ENCODE peak calls at places on chromosomes 11 and 22, in six cellular contexts. I is effector memory CD4-positive, alpha-beta T cell; V is SK-MEL-5; D is GM12865; B is CD14-positive monocyte; F is HCT116. N is an unnamed sample.

GRCh38 chr11:39541945-39542351 is 1917.5 kb downstream of the LRRC4C start:
- DNase-seq in D (no peak), I (no peak), F (no peak), V (no peak), B (no peak), N (no peak)

GRCh38 chr22:45230026-45230845 is 10.5 kb downstream of the KIAA0930 start:
- DNase-seq in B (peak), F (no peak), D (no peak), I (no peak), V (peak), N (no peak)

GRCh38 chr11:94424662-94425061 is 23.4 kb upstream of the GPR83 start:
- DNase-seq in V (no peak), F (no peak), D (no peak), B (no peak), I (no peak), N (no peak)

GRCh38 chr11:299081-299891 is at the start of gene IFITM5:
- DNase-seq in I (no peak), D (no peak), F (no peak), V (no peak), B (peak), N (no peak)

GRCh38 chr22:24703101-24703500 is 71.4 kb downstream of the PIWIL3 start:
- DNase-seq in F (no peak), I (no peak), B (no peak), D (no peak), V (peak), N (no peak)

GRCh38 chr11:63445720-63446119 is 45.2 kb downstream of the PLAAT5 start:
- DNase-seq in D (no peak), V (no peak), F (no peak), B (no peak), I (no peak), N (no peak)

GRCh38 chr11:2202900-2203439 is 31.4 kb upstream of the TH start:
- DNase-seq in V (no peak), I (no peak), F (no peak), B (peak), D (no peak), N (no peak)

GRCh38 chr11:127073621-127074020 is 73.1 kb upstream of the KIRREL3 start:
- DNase-seq in I (no peak), B (no peak), F (no peak), D (peak), V (no peak), N (no peak)

GRCh38 chr11:44797886-44798683 is 71.3 kb downstream of the TSPAN18 start:
- DNase-seq in V (no peak), F (no peak), I (no peak), D (no peak), B (no peak), N (no peak)

GRCh38 chr11:65900125-65900898 is at the start of gene FOSL1:
- DNase-seq in I (peak), D (peak), B (peak), F (peak), V (peak), N (peak)

GRCh38 chr11:101478587-101479375 is 105.0 kb downstream of the TRPC6 start:
- DNase-seq in F (no peak), V (no peak), D (no peak), B (no peak), I (no peak), N (no peak)

GRCh38 chr11:34149786-34150185 is 44.4 kb downstream of the NAT10 start:
- DNase-seq in D (no peak), F (no peak), I (no peak), V (peak), B (no peak), N (no peak)

GRCh38 chr22:36546932-36547331 is 18.0 kb upstream of the EIF3D start:
- DNase-seq in B (no peak), I (no peak), V (no peak), F (peak), D (no peak), N (peak)

GRCh38 chr11:45551181-45551580 is 114.2 kb downstream of the CHST1 start:
- DNase-seq in D (no peak), F (no peak), I (no peak), V (no peak), B (no peak), N (no peak)

GRCh38 chr22:29270475-29271271 is 2.6 kb downstream of the EWSR1 start:
- DNase-seq in I (no peak), D (no peak), V (no peak), F (no peak), B (no peak), N (no peak)

GRCh38 chr11:73366953-73367352 is 9.2 kb upstream of the RELT start:
- DNase-seq in I (no peak), D (no peak), B (no peak), V (no peak), F (no peak), N (no peak)

N was measured in astrocyte of the cerebellum.